ENCODE peak calls at places on chromosome 14, in seven cellular contexts. K is substantia nigra; S is Panc1; N is activated T-cell treated with anti-CD3 and anti-CD28 coated beads, Interleukin-2, amount 50 U/mL, for 72 hours; T is naive thymus-derived CD8-positive, alpha-beta T cell; Y is HL-60; W is type B pancreatic cell. A is an unnamed sample.

GRCh38 chr14:24116111-24116809 is 1.5 kb upstream of the NRL start:
- DNase-seq in K (no peak), S (no peak), N (no peak), T (no peak), Y (no peak), W (no peak), A (no peak)

GRCh38 chr14:99875421-99875820 is 82.2 kb downstream of the EML1 start:
- DNase-seq in K (no peak), S (no peak), N (no peak), T (no peak), Y (no peak), W (no peak), A (no peak)

GRCh38 chr14:24874514-24875202 is 175.3 kb downstream of the STXBP6 start:
- DNase-seq in K (no peak), S (no peak), N (no peak), T (no peak), Y (no peak), W (no peak), A (no peak)

GRCh38 chr14:49541049-49541448 is 45.1 kb downstream of the RPS29 start:
- DNase-seq in K (no peak), S (no peak), N (no peak), T (no peak), Y (no peak), W (no peak), A (no peak)

GRCh38 chr14:73759183-73759713 is 45.1 kb upstream of the PNMA1 start:
- DNase-seq in K (peak), S (no peak), N (no peak), T (peak), Y (no peak), W (peak), A (peak)

GRCh38 chr14:50677527-50678063 is 9.5 kb upstream of the SAV1 start:
- DNase-seq in K (no peak), S (no peak), N (no peak), T (no peak), Y (peak), W (no peak), A (peak)

GRCh38 chr14:90388437-90388836 is 8.4 kb upstream of the CALM1 start:
- DNase-seq in K (no peak), S (no peak), N (no peak), T (no peak), Y (no peak), W (no peak), A (peak)

GRCh38 chr14:55366271-55366670 is 45.4 kb downstream of the ATG14 start:
- DNase-seq in K (no peak), S (no peak), N (no peak), T (no peak), Y (no peak), W (no peak), A (peak)

GRCh38 chr14:23561873-23562821 is 5.4 kb downstream of the AP1G2 start:
- DNase-seq in K (no peak), S (no peak), N (no peak), T (no peak), Y (no peak), W (no peak), A (peak)

GRCh38 chr14:69685716-69686115 is 74.3 kb downstream of the SUSD6 start:
- DNase-seq in K (peak), S (no peak), N (peak), T (no peak), Y (no peak), W (no peak), A (peak)

GRCh38 chr14:85387181-85387580 is 142.8 kb upstream of the FLRT2 start:
- DNase-seq in K (no peak), S (no peak), N (no peak), T (no peak), Y (no peak), W (no peak), A (no peak)

GRCh38 chr14:104688755-104689619 is at the start of gene INF2:
- DNase-seq in K (peak), S (no peak), N (peak), T (peak), Y (no peak), W (no peak), A (peak)

GRCh38 chr14:44701563-44702263 is 194.6 kb upstream of the FSCB start:
- DNase-seq in K (no peak), S (no peak), N (no peak), T (no peak), Y (no peak), W (no peak), A (peak)

A was measured in PC-3.